ENCODE peak calls at places on chromosomes 5 and 9, in four cellular contexts. E is HepG2, U is WTC11, J is K562. L is an unnamed sample.

GRCh38 chr9:88991066-88992030 is at the start of gene S1PR3:
- DNase-seq in J (peak; percentile 66), U (peak; percentile 78), E (no peak), L (peak; percentile 68)

GRCh38 chr9:5834214-5834613 is 1.3 kb upstream of the ERMP1 start:
- DNase-seq in J (no peak), U (no peak), E (no peak), L (no peak)

GRCh38 chr5:32100230-32100629 is 73.9 kb downstream of the GOLPH3 start:
- DNase-seq in U (no peak), J (no peak), E (no peak), L (no peak)

GRCh38 chr5:53543401-53543800 is 17.0 kb upstream of the NDUFS4 start:
- DNase-seq in U (no peak), J (peak; percentile 44), E (no peak), L (no peak)

GRCh38 chr5:168592014-168592368 is 12.8 kb upstream of the PANK3 start:
- DNase-seq in J (no peak), U (no peak), E (peak; percentile 98), L (peak; percentile 31)

GRCh38 chr5:76469656-76470290 is 66.7 kb downstream of the IQGAP2 start:
- DNase-seq in J (no peak), E (no peak), U (no peak), L (no peak)

GRCh38 chr5:102986074-102986473 is 133.9 kb downstream of the GIN1 start:
- DNase-seq in J (no peak), U (no peak), E (no peak), L (no peak)

GRCh38 chr9:100575765-100576368 is 2.0 kb upstream of the CAVIN4 start:
- DNase-seq in E (no peak), U (no peak), J (no peak), L (no peak)

GRCh38 chr5:13359326-13359725 is 585.2 kb downstream of the DNAH5 start:
- DNase-seq in E (no peak), J (no peak), U (no peak), L (no peak)

GRCh38 chr9:129138476-129139232 is 27.4 kb downstream of the PTPA start:
- DNase-seq in E (no peak), J (no peak), U (no peak), L (no peak)

GRCh38 chr5:132003170-132003744 is 8.2 kb downstream of the ACSL6 start:
- DNase-seq in E (peak; percentile 94), J (peak; percentile 45), U (peak; percentile 68), L (no peak)

GRCh38 chr9:108087781-108088180 is 598.2 kb upstream of the KLF4 start:
- DNase-seq in U (no peak), E (no peak), J (no peak), L (no peak)

GRCh38 chr5:3221432-3221831 is 374.2 kb upstream of the IRX1 start:
- DNase-seq in J (no peak), U (no peak), E (no peak), L (no peak)

GRCh38 chr5:6773342-6774035 is 60.3 kb downstream of the TENT4A start:
- DNase-seq in E (no peak), U (no peak), J (no peak), L (no peak)

GRCh38 chr9:93154293-93154903 is 20.3 kb upstream of the NINJ1 start:
- DNase-seq in U (peak; percentile 91), J (peak; percentile 66), E (peak; percentile 58), L (peak; percentile 76)

GRCh38 chr5:115418788-115419187 is 122.3 kb upstream of the CCDC112 start:
- DNase-seq in E (no peak), J (no peak), U (no peak), L (no peak)

GRCh38 chr5:135833521-135833920 is 942 bp upstream of the SLC25A48 start:
- DNase-seq in U (no peak), J (no peak), E (no peak), L (no peak)
- TF ChIP-seq NR3C1 in U (no peak), J (no peak), E (no peak), L (no peak)

GRCh38 chr5:139148306-139148705 is 49.9 kb downstream of the SIL1 start:
- DNase-seq in E (no peak), J (no peak), U (no peak), L (no peak)

GRCh38 chr5:139150359-139150999 is 47.7 kb downstream of the SIL1 start:
- DNase-seq in U (no peak), E (no peak), J (no peak), L (no peak)

GRCh38 chr5:139149477-139150199 is 48.5 kb downstream of the SIL1 start:
- DNase-seq in E (no peak), J (no peak), U (no peak), L (no peak)

GRCh38 chr5:139147743-139148079 is 50.5 kb downstream of the SIL1 start:
- DNase-seq in J (no peak), U (no peak), E (no peak), L (no peak)

GRCh38 chr5:139148986-139149385 is 49.2 kb downstream of the SIL1 start:
- DNase-seq in E (no peak), U (no peak), J (no peak), L (no peak)
- TF ChIP-seq NR3C1 in E (no peak), U (no peak), J (no peak), L (no peak)

GRCh38 chr9:1231998-1232919 is 182.1 kb downstream of the DMRT2 start:
- DNase-seq in E (peak; percentile 84), U (no peak), J (no peak), L (peak; percentile 6)
- TF ChIP-seq NR3C1 in E (no peak), U (no peak), J (no peak), L (no peak)

GRCh38 chr9:130933114-130934046 is 5.7 kb downstream of the FIBCD1 start:
- DNase-seq in E (no peak), J (peak; percentile 70), U (no peak), L (no peak)
- TF ChIP-seq NR3C1 in E (no peak), J (no peak), U (no peak), L (no peak)